ENCODE peak calls at places on chromosomes 13 and 19, in eight cellular contexts. One of them, this sample, is unnamed.

GRCh38 chr19:44758596-44758995 is 10.1 kb downstream of the BCL3 start:
- DNase-seq in heart right ventricle: no peak
- DNase-seq in lung: no peak
- DNase-seq in colonic mucosa: no peak
- DNase-seq in GM23338: peak; percentile 86
- DNase-seq in IMR-90: no peak
- DNase-seq in uterus: no peak
- DNase-seq in left ventricle myocardium inferior: peak; percentile 40
- DNase-seq in this sample: no peak

GRCh38 chr19:3042545-3043267 is 13.6 kb upstream of the TLE2 start:
- DNase-seq in colonic mucosa: no peak
- DNase-seq in uterus: no peak
- DNase-seq in lung: no peak
- DNase-seq in GM23338: no peak
- DNase-seq in left ventricle myocardium inferior: no peak
- DNase-seq in IMR-90: no peak
- DNase-seq in heart right ventricle: no peak
- DNase-seq in this sample: no peak

GRCh38 chr19:51573331-51573730 is 2.2 kb downstream of the ZNF175 start:
- DNase-seq in heart right ventricle: no peak
- DNase-seq in IMR-90: peak; percentile 31
- DNase-seq in GM23338: no peak
- DNase-seq in lung: no peak
- DNase-seq in left ventricle myocardium inferior: no peak
- DNase-seq in colonic mucosa: no peak
- DNase-seq in uterus: no peak
- DNase-seq in this sample: no peak

GRCh38 chr13:90533866-90534265 is 813.6 kb upstream of the MIR17HG start:
- DNase-seq in GM23338: no peak
- DNase-seq in IMR-90: no peak
- DNase-seq in left ventricle myocardium inferior: no peak
- DNase-seq in colonic mucosa: no peak
- DNase-seq in uterus: no peak
- DNase-seq in lung: no peak
- DNase-seq in heart right ventricle: no peak
- DNase-seq in this sample: no peak

GRCh38 chr13:64556391-64556790 is 2673.7 kb downstream of the PCDH9 start:
- DNase-seq in left ventricle myocardium inferior: no peak
- DNase-seq in uterus: no peak
- DNase-seq in colonic mucosa: no peak
- DNase-seq in lung: no peak
- DNase-seq in GM23338: no peak
- DNase-seq in IMR-90: peak; percentile 2
- DNase-seq in heart right ventricle: no peak
- DNase-seq in this sample: no peak

GRCh38 chr13:50529154-50529882 is 314.2 kb downstream of the DLEU7 start:
- DNase-seq in left ventricle myocardium inferior: peak; percentile 89
- DNase-seq in IMR-90: peak; percentile 89
- DNase-seq in lung: peak; percentile 84
- DNase-seq in heart right ventricle: peak; percentile 88
- DNase-seq in uterus: peak; percentile 80
- DNase-seq in colonic mucosa: peak; percentile 90
- DNase-seq in GM23338: no peak
- DNase-seq in this sample: no peak

GRCh38 chr13:59680429-59681024 is 483.2 kb downstream of the DIAPH3 start:
- DNase-seq in lung: no peak
- DNase-seq in heart right ventricle: no peak
- DNase-seq in IMR-90: peak; percentile 33
- DNase-seq in uterus: no peak
- DNase-seq in left ventricle myocardium inferior: no peak
- DNase-seq in GM23338: peak; percentile 56
- DNase-seq in colonic mucosa: no peak
- DNase-seq in this sample: no peak

GRCh38 chr19:29745253-29745652 is 30.2 kb upstream of the C19orf12 start:
- DNase-seq in uterus: no peak
- DNase-seq in GM23338: peak; percentile 74
- DNase-seq in IMR-90: no peak
- DNase-seq in lung: no peak
- DNase-seq in heart right ventricle: no peak
- DNase-seq in left ventricle myocardium inferior: no peak
- DNase-seq in colonic mucosa: no peak
- DNase-seq in this sample: no peak

GRCh38 chr13:24502567-24503375 is 9.8 kb downstream of the PARP4 start:
- DNase-seq in lung: no peak
- DNase-seq in IMR-90: peak; percentile 53
- DNase-seq in heart right ventricle: peak; percentile 32
- DNase-seq in left ventricle myocardium inferior: peak; percentile 30
- DNase-seq in uterus: no peak
- DNase-seq in GM23338: no peak
- DNase-seq in colonic mucosa: peak; percentile 53
- DNase-seq in this sample: peak; percentile 24

GRCh38 chr13:39536274-39536673 is 66.7 kb downstream of the LHFPL6 start:
- DNase-seq in colonic mucosa: no peak
- DNase-seq in heart right ventricle: no peak
- DNase-seq in uterus: no peak
- DNase-seq in lung: no peak
- DNase-seq in GM23338: no peak
- DNase-seq in IMR-90: no peak
- DNase-seq in left ventricle myocardium inferior: no peak
- DNase-seq in this sample: no peak

GRCh38 chr13:99989376-99990044 is 7.9 kb downstream of the ZIC2 start:
- DNase-seq in lung: no peak
- DNase-seq in left ventricle myocardium inferior: no peak
- DNase-seq in colonic mucosa: no peak
- DNase-seq in GM23338: peak; percentile 61
- DNase-seq in IMR-90: no peak
- DNase-seq in heart right ventricle: no peak
- DNase-seq in uterus: no peak
- DNase-seq in this sample: no peak

GRCh38 chr19:35052599-35053190 is 11.2 kb downstream of the HPN start:
- DNase-seq in GM23338: no peak
- DNase-seq in left ventricle myocardium inferior: no peak
- DNase-seq in colonic mucosa: no peak
- DNase-seq in lung: no peak
- DNase-seq in IMR-90: no peak
- DNase-seq in uterus: no peak
- DNase-seq in heart right ventricle: no peak
- DNase-seq in this sample: no peak

GRCh38 chr19:35715981-35716734 is 1.6 kb upstream of the KMT2B start:
- DNase-seq in heart right ventricle: peak; percentile 74
- DNase-seq in colonic mucosa: peak; percentile 73
- DNase-seq in lung: peak; percentile 59
- DNase-seq in left ventricle myocardium inferior: peak; percentile 70
- DNase-seq in uterus: peak; percentile 68
- DNase-seq in GM23338: peak; percentile 41
- DNase-seq in IMR-90: peak; percentile 30
- DNase-seq in this sample: no peak

GRCh38 chr13:114130708-114131580 is 1.5 kb downstream of the RASA3 start:
- DNase-seq in lung: no peak
- DNase-seq in GM23338: peak; percentile 78
- DNase-seq in colonic mucosa: peak; percentile 47
- DNase-seq in uterus: peak; percentile 41
- DNase-seq in IMR-90: peak; percentile 91
- DNase-seq in heart right ventricle: peak; percentile 53
- DNase-seq in left ventricle myocardium inferior: peak; percentile 55
- DNase-seq in this sample: no peak

GRCh38 chr13:68173111-68173510 is 943.0 kb upstream of the PCDH9 start:
- DNase-seq in uterus: no peak
- DNase-seq in left ventricle myocardium inferior: no peak
- DNase-seq in lung: no peak
- DNase-seq in colonic mucosa: no peak
- DNase-seq in GM23338: no peak
- DNase-seq in IMR-90: no peak
- DNase-seq in heart right ventricle: no peak
- DNase-seq in this sample: no peak

DNA sequence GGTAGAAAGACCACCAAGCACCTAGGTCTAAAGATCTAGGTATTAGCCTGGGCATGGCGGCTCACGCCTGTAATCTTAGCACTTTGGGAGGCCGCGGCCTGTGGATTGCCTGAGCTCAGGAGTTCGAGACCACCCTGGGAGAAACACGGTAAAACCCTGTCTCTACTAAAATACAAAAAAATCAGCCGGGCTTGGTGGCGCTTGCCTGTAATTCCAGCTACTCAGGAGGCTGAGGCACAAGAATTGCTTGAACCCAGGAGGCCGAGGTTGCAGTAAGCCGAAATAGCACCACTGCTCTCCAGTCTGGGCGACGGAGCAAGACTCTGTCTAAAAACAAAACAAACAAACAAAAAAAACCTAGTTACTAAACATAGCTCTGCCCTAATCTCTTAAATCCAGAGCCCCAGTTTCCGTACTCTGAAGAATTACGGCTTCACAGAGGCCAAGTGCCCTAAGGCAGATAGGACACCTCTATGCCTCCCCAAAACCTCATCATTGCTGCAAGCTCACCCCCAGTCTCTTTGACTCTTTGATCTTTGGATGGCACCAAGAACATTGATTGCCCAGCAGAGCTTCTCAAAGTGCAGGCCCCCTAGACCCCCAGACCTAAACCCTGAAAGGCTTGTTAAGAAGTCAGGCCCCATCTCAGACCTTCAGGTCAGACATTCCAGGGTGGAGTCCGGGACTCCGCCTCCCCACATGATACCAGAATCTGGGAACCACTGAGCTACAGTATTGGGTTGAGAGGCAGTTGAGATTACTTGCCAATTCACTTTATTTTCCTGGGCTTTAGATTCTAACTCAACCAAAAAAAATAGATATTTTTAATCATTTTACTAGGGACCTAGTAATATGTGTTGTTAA is 2.8 kb downstream of the COL4A2 start:
- DNase-seq in uterus: no peak
- DNase-seq in heart right ventricle: no peak
- DNase-seq in left ventricle myocardium inferior: no peak
- DNase-seq in lung: no peak
- DNase-seq in GM23338: no peak
- DNase-seq in IMR-90: no peak
- DNase-seq in colonic mucosa: no peak
- DNase-seq in this sample: no peak
- H3K4me3 ChIP-seq in uterus: peak overlapping the region; percentile 85
- H3K4me3 ChIP-seq in heart right ventricle: peak overlapping the region; percentile 96
- H3K4me3 ChIP-seq in left ventricle myocardium inferior: peak overlapping the region; percentile 83
- H3K4me3 ChIP-seq in lung: peak overlapping the region; percentile 76
- H3K4me3 ChIP-seq in GM23338: peak overlapping the region; percentile 98
- H3K4me3 ChIP-seq in IMR-90: peak overlapping the region; percentile 84
- H3K4me3 ChIP-seq in colonic mucosa: peak overlapping the region; percentile 48
- H3K4me3 ChIP-seq in this sample: peak overlapping the region; percentile 87

DNA sequence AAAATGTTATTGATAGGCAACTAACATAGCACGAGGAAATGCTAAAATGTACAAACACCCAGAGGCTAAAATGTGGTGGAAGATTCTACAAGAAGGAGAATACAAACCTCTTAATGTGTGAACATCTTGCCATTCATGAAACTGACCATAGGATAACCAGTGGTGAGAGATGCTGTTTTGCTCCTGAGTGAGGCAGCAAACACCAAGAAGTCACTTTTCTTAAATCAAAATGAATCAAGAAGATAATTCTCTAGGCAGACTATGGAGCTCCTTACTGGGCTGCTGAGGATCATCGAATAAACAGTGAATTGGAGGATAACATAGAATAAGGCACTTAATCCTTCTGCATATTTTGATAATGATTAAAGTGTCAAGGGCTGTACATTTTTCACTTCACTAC is 375.4 kb upstream of the SLITRK6 start:
- DNase-seq in uterus: no peak
- DNase-seq in GM23338: peak; percentile 13
- DNase-seq in heart right ventricle: no peak
- DNase-seq in IMR-90: no peak
- DNase-seq in colonic mucosa: no peak
- DNase-seq in left ventricle myocardium inferior: no peak
- DNase-seq in lung: no peak
- DNase-seq in this sample: no peak
- TF ChIP-seq CTCF in uterus: no peak
- TF ChIP-seq CTCF in GM23338: peak; percentile 48
- TF ChIP-seq CTCF in heart right ventricle: no peak
- TF ChIP-seq CTCF in IMR-90: no peak
- TF ChIP-seq CTCF in colonic mucosa: no peak
- TF ChIP-seq CTCF in left ventricle myocardium inferior: no peak
- TF ChIP-seq CTCF in lung: no peak
- TF ChIP-seq CTCF in this sample: no peak

DNA sequence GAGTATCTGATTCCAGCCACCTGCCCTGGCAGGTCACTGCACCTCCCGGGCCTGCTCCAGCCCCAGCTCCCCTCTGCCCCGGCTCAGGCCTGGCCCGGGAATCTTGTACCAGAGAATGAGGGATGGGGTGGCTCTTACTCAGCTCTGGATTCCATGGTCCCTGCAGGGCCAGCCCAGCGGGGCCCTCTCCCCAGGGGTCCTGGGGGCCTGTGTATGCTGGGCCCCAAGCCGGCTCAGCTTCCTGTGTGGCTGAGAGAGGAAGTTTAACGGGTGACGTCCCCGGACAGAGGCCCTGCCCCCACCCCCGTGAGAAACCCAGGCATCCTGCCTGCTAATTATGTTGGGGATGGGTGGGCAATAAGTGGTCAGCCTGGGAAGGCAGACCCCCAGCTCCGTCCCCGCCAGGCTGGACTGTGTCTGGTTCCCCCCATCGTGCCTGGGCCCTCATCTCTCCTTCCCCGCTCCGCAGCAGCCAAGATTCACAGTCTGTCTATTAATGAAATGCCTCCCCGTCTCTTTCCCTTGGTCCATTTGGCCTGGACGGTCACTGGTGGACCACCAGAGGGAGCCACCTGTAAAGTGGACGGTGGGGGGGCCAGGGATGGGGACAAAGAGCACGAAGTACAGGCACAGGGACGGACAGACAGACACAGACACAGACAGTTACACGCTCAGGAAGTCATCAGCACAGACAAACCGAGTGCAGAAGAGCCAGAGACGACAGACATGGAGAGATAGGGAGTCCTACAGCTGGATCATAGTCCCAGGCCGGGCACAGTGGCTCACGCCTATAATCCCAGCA is at the start of gene DENND1C:
- DNase-seq in uterus: no peak
- DNase-seq in colonic mucosa: no peak
- DNase-seq in left ventricle myocardium inferior: no peak
- DNase-seq in GM23338: peak; percentile 74
- DNase-seq in heart right ventricle: peak; percentile 31
- DNase-seq in IMR-90: no peak
- DNase-seq in lung: no peak
- DNase-seq in this sample: no peak
- H3K4me3 ChIP-seq in uterus: no peak within 1 kb of the TSS
- H3K4me3 ChIP-seq in colonic mucosa: peak within 1 kb of the TSS; percentile 27
- H3K4me3 ChIP-seq in left ventricle myocardium inferior: peak within 1 kb of the TSS; percentile 44
- H3K4me3 ChIP-seq in GM23338: no peak within 1 kb of the TSS
- H3K4me3 ChIP-seq in heart right ventricle: peak within 1 kb of the TSS; percentile 34
- H3K4me3 ChIP-seq in IMR-90: no peak within 1 kb of the TSS
- H3K4me3 ChIP-seq in lung: no peak within 1 kb of the TSS
- H3K4me3 ChIP-seq in this sample: no peak within 1 kb of the TSS

DNA sequence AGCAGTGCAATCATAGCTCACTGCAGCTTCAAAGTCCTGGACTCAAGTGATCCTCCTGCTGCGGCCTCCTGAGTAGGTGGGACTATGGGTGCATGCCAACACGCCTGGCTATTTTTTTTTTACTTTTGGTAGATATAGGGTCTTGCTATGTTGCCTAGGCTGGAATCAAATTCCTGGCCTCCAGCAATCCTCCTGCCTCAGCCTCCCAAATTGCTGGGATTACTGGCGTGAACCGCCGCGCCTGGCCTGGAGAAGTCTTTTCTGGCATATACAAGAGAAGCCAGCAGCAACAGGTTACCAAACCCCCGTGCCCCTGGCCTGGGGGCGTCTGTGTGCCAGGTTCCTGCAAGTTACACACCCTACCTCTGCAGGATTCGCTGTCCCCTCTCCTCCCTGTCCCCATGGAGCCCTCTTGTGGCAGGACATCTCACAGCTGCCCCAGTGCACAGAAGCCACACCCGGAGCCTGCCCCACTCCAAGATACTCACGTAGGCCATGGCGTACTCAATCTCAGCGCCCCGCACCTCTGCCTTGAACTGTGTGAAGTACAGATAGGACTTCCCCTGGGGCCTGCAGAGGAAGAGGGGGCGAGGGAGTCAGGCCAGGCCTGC is 9.9 kb downstream of the MYDGF start:
- DNase-seq in uterus: no peak
- DNase-seq in left ventricle myocardium inferior: no peak
- DNase-seq in IMR-90: no peak
- DNase-seq in heart right ventricle: no peak
- DNase-seq in colonic mucosa: peak; percentile 49
- DNase-seq in lung: no peak
- DNase-seq in GM23338: peak; percentile 79
- DNase-seq in this sample: no peak
- TF ChIP-seq CTCF in uterus: no peak
- TF ChIP-seq CTCF in left ventricle myocardium inferior: peak; percentile 57
- TF ChIP-seq CTCF in IMR-90: no peak
- TF ChIP-seq CTCF in heart right ventricle: peak; percentile 40
- TF ChIP-seq CTCF in colonic mucosa: no peak
- TF ChIP-seq CTCF in lung: no peak
- TF ChIP-seq CTCF in GM23338: peak; percentile 80
- TF ChIP-seq CTCF in this sample: peak; percentile 25